ENCODE peak calls at places on chromosomes 13 and 19, in four cellular contexts. One of them, this sample, is unnamed.

GRCh38 chr13:91879360-91879759 is 480.9 kb downstream of the GPC5 start:
- DNase-seq in IMR-90: no peak
- DNase-seq in K562: no peak
- DNase-seq in H1: no peak
- DNase-seq in this sample: no peak

GRCh38 chr13:75762066-75762937 is 126.2 kb downstream of the LMO7 start:
- DNase-seq in IMR-90: peak; percentile 63
- DNase-seq in K562: no peak
- DNase-seq in H1: no peak
- DNase-seq in this sample: peak; percentile 84

GRCh38 chr13:85503797-85504196 is 295.4 kb downstream of the SLITRK6 start:
- DNase-seq in IMR-90: peak; percentile 65
- DNase-seq in K562: no peak
- DNase-seq in H1: no peak
- DNase-seq in this sample: no peak

GRCh38 chr19:5038631-5039271 is 69.8 kb downstream of the KDM4B start:
- DNase-seq in IMR-90: peak; percentile 24
- DNase-seq in K562: peak; percentile 53
- DNase-seq in H1: peak; percentile 62
- DNase-seq in this sample: no peak

GRCh38 chr19:54114340-54114826 is 1.1 kb downstream of the TFPT start:
- DNase-seq in IMR-90: peak; percentile 18
- DNase-seq in K562: no peak
- DNase-seq in H1: peak; percentile 49
- DNase-seq in this sample: no peak

GRCh38 chr13:103862525-103862924 is 796.3 kb upstream of the SLC10A2 start:
- DNase-seq in IMR-90: no peak
- DNase-seq in K562: no peak
- DNase-seq in H1: no peak
- DNase-seq in this sample: no peak

GRCh38 chr13:102678339-102679122 is 16.3 kb downstream of the METTL21C start:
- DNase-seq in IMR-90: no peak
- DNase-seq in K562: no peak
- DNase-seq in H1: no peak
- DNase-seq in this sample: no peak

GRCh38 chr13:31064636-31065035 is 97.1 kb downstream of the HSPH1 start:
- DNase-seq in IMR-90: no peak
- DNase-seq in K562: no peak
- DNase-seq in H1: no peak
- DNase-seq in this sample: no peak

GRCh38 chr19:55070755-55071502 is 4.7 kb upstream of the EPS8L1 start:
- DNase-seq in IMR-90: peak; percentile 58
- DNase-seq in K562: peak; percentile 42
- DNase-seq in H1: no peak
- DNase-seq in this sample: no peak

GRCh38 chr13:31556376-31556775 is 182.9 kb upstream of the RXFP2 start:
- DNase-seq in IMR-90: peak; percentile 2
- DNase-seq in K562: no peak
- DNase-seq in H1: no peak
- DNase-seq in this sample: no peak

GRCh38 chr19:40704491-40705361 is 12.0 kb downstream of the COQ8B start:
- DNase-seq in IMR-90: no peak
- DNase-seq in K562: no peak
- DNase-seq in H1: no peak
- DNase-seq in this sample: no peak

GRCh38 chr13:27659466-27659865 is 37.8 kb downstream of the POLR1D start:
- DNase-seq in IMR-90: no peak
- DNase-seq in K562: no peak
- DNase-seq in H1: no peak
- DNase-seq in this sample: no peak

GRCh38 chr19:8028951-8029491 is 23.5 kb upstream of the CCL25 start:
- DNase-seq in IMR-90: peak; percentile 13
- DNase-seq in K562: peak; percentile 47
- DNase-seq in H1: peak; percentile 65
- DNase-seq in this sample: no peak

GRCh38 chr13:40666905-40667621 is 622 bp upstream of the FOXO1 start:
- DNase-seq in IMR-90: no peak
- DNase-seq in K562: peak; percentile 57
- DNase-seq in H1: peak; percentile 67
- DNase-seq in this sample: no peak

GRCh38 chr19:14782978-14783545 is 4.7 kb upstream of the ADGRE2 start:
- DNase-seq in IMR-90: no peak
- DNase-seq in K562: no peak
- DNase-seq in H1: peak; percentile 22
- DNase-seq in this sample: no peak

GRCh38 chr19:3774621-3775373 is 2.8 kb upstream of the RAX2 start:
- DNase-seq in IMR-90: no peak
- DNase-seq in K562: peak; percentile 50
- DNase-seq in H1: no peak
- DNase-seq in this sample: no peak

GRCh38 chr19:1408300-1409203 is 1.2 kb downstream of the DAZAP1 start:
- DNase-seq in IMR-90: peak; percentile 50
- DNase-seq in K562: peak; percentile 70
- DNase-seq in H1: no peak
- DNase-seq in this sample: no peak

GRCh38 chr19:45348367-45349125 is 8.0 kb downstream of the KLC3 start:
- DNase-seq in IMR-90: no peak
- DNase-seq in K562: no peak
- DNase-seq in H1: no peak
- DNase-seq in this sample: no peak

GRCh38 chr19:46691104-46691503 is 25.8 kb downstream of the PRKD2 start:
- DNase-seq in IMR-90: no peak
- DNase-seq in K562: no peak
- DNase-seq in H1: no peak
- DNase-seq in this sample: no peak

GRCh38 chr19:30256510-30256850 is 115.7 kb upstream of the ZNF536 start:
- DNase-seq in IMR-90: no peak
- DNase-seq in K562: no peak
- DNase-seq in H1: no peak
- DNase-seq in this sample: no peak

GRCh38 chr19:30253581-30253996 is 118.6 kb upstream of the ZNF536 start:
- DNase-seq in IMR-90: no peak
- DNase-seq in K562: no peak
- DNase-seq in H1: no peak
- DNase-seq in this sample: no peak

GRCh38 chr19:30254789-30255188 is 117.4 kb upstream of the ZNF536 start:
- DNase-seq in IMR-90: no peak
- DNase-seq in K562: no peak
- DNase-seq in H1: no peak
- DNase-seq in this sample: no peak

GRCh38 chr19:30254214-30254613 is 118.0 kb upstream of the ZNF536 start:
- DNase-seq in IMR-90: no peak
- DNase-seq in K562: no peak
- DNase-seq in H1: no peak
- DNase-seq in this sample: no peak

GRCh38 chr19:30255783-30256509 is 116.2 kb upstream of the ZNF536 start:
- DNase-seq in IMR-90: no peak
- DNase-seq in K562: no peak
- DNase-seq in H1: no peak
- DNase-seq in this sample: no peak
- TF ChIP-seq CHD1 in IMR-90: no peak
- TF ChIP-seq CHD1 in K562: no peak
- TF ChIP-seq CHD1 in H1: no peak
- TF ChIP-seq CHD1 in this sample: no peak

GRCh38 chr13:113325779-113326178 is 28.7 kb downstream of the LAMP1 start:
- DNase-seq in IMR-90: no peak
- DNase-seq in K562: no peak
- DNase-seq in H1: no peak
- DNase-seq in this sample: no peak
- TF ChIP-seq CHD1 in IMR-90: no peak
- TF ChIP-seq CHD1 in K562: no peak
- TF ChIP-seq CHD1 in H1: no peak
- TF ChIP-seq CHD1 in this sample: no peak

DNA sequence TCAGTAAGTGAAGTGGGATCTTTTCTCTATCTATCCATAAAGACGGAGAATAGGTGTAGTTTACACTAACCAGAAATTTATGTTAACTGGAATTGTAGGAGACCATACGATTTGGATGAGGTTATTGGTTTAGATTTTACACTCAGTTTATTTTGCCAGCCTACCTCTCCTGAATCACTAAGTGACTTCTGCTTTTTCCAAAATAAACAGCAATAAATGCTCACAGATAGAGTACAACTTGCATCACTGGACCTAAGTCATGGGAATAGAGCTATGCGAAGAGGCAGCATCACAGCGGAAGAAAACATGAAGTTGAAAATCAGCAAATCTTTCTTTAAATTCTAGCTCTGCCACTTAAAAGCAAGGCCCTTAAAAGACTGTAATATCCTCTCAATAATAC is 781.0 kb downstream of the LIG4 start:
- DNase-seq in IMR-90: peak; percentile 49
- DNase-seq in K562: no peak
- DNase-seq in H1: no peak
- DNase-seq in this sample: no peak
- TF ChIP-seq CHD1 in IMR-90: no peak
- TF ChIP-seq CHD1 in K562: no peak
- TF ChIP-seq CHD1 in H1: no peak
- TF ChIP-seq CHD1 in this sample: no peak

DNA sequence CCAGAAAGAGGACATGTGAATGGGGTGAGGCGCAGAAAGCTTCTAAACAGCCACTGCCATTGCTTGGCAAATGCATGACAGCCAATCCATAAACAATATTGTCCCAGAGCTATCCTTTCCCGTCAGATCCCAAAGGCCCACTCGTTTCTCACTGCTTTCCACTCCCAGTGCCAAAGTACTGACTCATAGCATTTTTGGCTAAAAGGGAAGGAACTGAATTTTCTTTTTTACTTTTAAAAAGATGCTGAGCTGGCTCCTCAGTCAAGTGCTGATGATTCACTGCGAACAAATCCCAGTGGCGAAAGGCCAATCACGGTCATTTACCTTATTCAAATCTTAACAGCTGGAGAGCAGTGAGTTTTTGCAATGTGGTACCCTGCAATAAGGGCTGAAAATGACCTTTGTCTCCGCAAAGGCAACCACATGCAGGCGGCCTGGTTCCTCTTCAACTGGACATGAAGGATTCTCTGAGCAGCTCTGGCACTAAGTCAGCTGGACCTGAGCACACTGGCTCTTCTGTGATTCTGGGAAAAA is 151.7 kb downstream of the DCLK1 start:
- DNase-seq in IMR-90: peak; percentile 83
- DNase-seq in K562: no peak
- DNase-seq in H1: no peak
- DNase-seq in this sample: no peak
- TF ChIP-seq CHD1 in IMR-90: no peak
- TF ChIP-seq CHD1 in K562: no peak
- TF ChIP-seq CHD1 in H1: no peak
- TF ChIP-seq CHD1 in this sample: no peak

DNA sequence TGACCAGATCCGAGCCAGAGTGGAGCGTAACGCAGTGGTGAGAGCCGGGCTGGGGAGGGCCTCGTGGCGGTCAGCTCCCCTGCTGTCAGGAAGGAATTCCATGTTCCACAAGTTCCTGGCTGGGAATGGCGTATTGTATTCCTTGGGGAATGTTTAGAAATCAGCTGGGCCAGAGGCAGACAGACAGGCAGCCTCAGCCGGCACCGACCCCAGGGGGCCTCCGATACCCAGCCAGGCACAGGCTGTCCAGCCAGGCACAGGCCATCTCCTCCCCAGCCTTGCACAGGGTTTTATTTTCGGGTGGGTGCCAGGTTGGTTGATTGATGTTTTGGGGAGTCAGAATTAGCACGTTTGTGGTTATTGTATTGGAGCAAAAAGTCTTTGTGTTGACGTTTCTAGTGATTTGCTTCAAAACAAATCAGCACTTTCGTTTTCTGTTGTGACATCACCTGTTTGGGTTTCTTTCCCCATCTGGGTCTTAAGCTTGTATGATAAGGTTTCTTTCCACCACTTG is 126.6 kb upstream of the MCF2L start:
- DNase-seq in IMR-90: no peak
- DNase-seq in K562: no peak
- DNase-seq in H1: no peak
- DNase-seq in this sample: no peak
- TF ChIP-seq CHD1 in IMR-90: no peak
- TF ChIP-seq CHD1 in K562: no peak
- TF ChIP-seq CHD1 in H1: no peak
- TF ChIP-seq CHD1 in this sample: no peak

This sample was measured in GM12878.